ENCODE peak calls at places on chromosomes 2 and 18, in six cellular contexts. H is vagina, U is sigmoid colon, O is adrenal gland, D is IMR-90, P is Peyer's patch. Y is an unnamed sample.

GRCh38 chr2:196967775-196968174 is 41.3 kb upstream of the PGAP1 start:
- DNase-seq in P (no peak), H (no peak), U (no peak), O (no peak), D (no peak), Y (no peak)

GRCh38 chr2:156396126-156396525 is 40.1 kb upstream of the GPD2 start:
- DNase-seq in D (no peak), O (no peak), P (no peak), U (no peak), H (no peak), Y (no peak)

GRCh38 chr2:100056478-100056877 is 85.9 kb downstream of the AFF3 start:
- DNase-seq in P (no peak), H (no peak), U (no peak), D (peak), O (no peak), Y (no peak)

GRCh38 chr2:36452279-36452678 is 96.7 kb downstream of the CRIM1 start:
- DNase-seq in D (peak), H (no peak), U (no peak), O (no peak), P (no peak), Y (no peak)

GRCh38 chr2:135093192-135093591 is 41.1 kb downstream of the RAB3GAP1 start:
- DNase-seq in P (no peak), O (no peak), H (no peak), D (no peak), U (no peak), Y (no peak)

GRCh38 chr2:64913357-64913869 is 75.8 kb upstream of the SLC1A4 start:
- DNase-seq in U (no peak), D (no peak), O (no peak), P (peak), H (no peak), Y (no peak)

GRCh38 chr2:47402555-47402804 is 476 bp upstream of the MSH2 start:
- DNase-seq in H (no peak), U (no peak), O (no peak), D (peak), P (no peak), Y (no peak)

GRCh38 chr2:10939058-10939457 is 27.3 kb downstream of the KCNF1 start:
- DNase-seq in P (no peak), O (no peak), U (no peak), D (no peak), H (no peak), Y (no peak)

GRCh38 chr2:178069551-178069950 is 3.0 kb downstream of the PDE11A start:
- DNase-seq in P (no peak), U (no peak), D (no peak), H (no peak), O (no peak), Y (no peak)

GRCh38 chr2:28842042-28842441 is 28.1 kb downstream of the TRMT61B start:
- DNase-seq in U (no peak), D (no peak), O (no peak), P (no peak), H (no peak), Y (no peak)

GRCh38 chr2:240519396-240520142 is 38.2 kb downstream of the ANKMY1 start:
- DNase-seq in H (peak), D (peak), P (no peak), O (no peak), U (no peak), Y (no peak)

GRCh38 chr2:96083064-96083889 is 33.1 kb downstream of the ADRA2B start:
- DNase-seq in O (peak), D (no peak), U (no peak), P (no peak), H (peak), Y (peak)

GRCh38 chr2:127174176-127174575 is 45.9 kb downstream of the CYP27C1 start:
- DNase-seq in U (peak), D (peak), O (peak), H (peak), P (no peak), Y (peak)

GRCh38 chr2:60437080-60437765 is 116.2 kb downstream of the BCL11A start:
- DNase-seq in D (no peak), O (no peak), P (no peak), H (no peak), U (no peak), Y (no peak)

GRCh38 chr2:227717687-227718567 is at the start of gene SLC19A3:
- DNase-seq in U (peak), D (peak), P (peak), H (peak), O (peak), Y (peak)

GRCh38 chr2:88187038-88187676 is 17.0 kb downstream of the THNSL2 start:
- DNase-seq in H (no peak), U (peak), P (peak), O (peak), D (peak), Y (peak)

GRCh38 chr18:47321815-47322214 is 70.4 kb upstream of the SKOR2 start:
- DNase-seq in U (no peak), O (no peak), P (no peak), D (no peak), H (no peak), Y (no peak)

GRCh38 chr18:58820251-58820650 is 44.4 kb upstream of the ZNF532 start:
- DNase-seq in H (no peak), P (no peak), O (no peak), U (no peak), D (no peak), Y (no peak)

GRCh38 chr2:179614121-179614520 is 247.3 kb downstream of the ZNF385B start:
- DNase-seq in H (no peak), U (no peak), O (no peak), P (no peak), D (peak), Y (no peak)

GRCh38 chr2:125227843-125228392 is 1202.8 kb downstream of the CNTNAP5 start:
- DNase-seq in H (no peak), D (no peak), O (no peak), U (no peak), P (no peak), Y (no peak)

GRCh38 chr2:215717627-215718412 is 282.0 kb upstream of the FN1 start:
- DNase-seq in O (no peak), H (no peak), P (no peak), U (no peak), D (no peak), Y (no peak)

GRCh38 chr2:11796190-11797171 is 50.0 kb downstream of the LPIN1 start:
- DNase-seq in P (no peak), D (peak), O (no peak), H (peak), U (no peak), Y (no peak)

GRCh38 chr2:69459936-69460335 is 22.7 kb upstream of the NFU1 start:
- DNase-seq in D (no peak), P (no peak), H (no peak), O (no peak), U (no peak), Y (no peak)

GRCh38 chr18:52992041-52992440 is 652.0 kb downstream of the DCC start:
- DNase-seq in O (no peak), D (no peak), P (no peak), U (no peak), H (no peak), Y (no peak)

GRCh38 chr2:199922856-199923255 is 11.8 kb downstream of the C2orf69 start:
- DNase-seq in D (no peak), O (no peak), P (no peak), U (no peak), H (no peak), Y (no peak)

GRCh38 chr2:72040629-72041403 is 106.8 kb downstream of the CYP26B1 start:
- DNase-seq in D (no peak), O (no peak), P (no peak), H (no peak), U (no peak), Y (no peak)

GRCh38 chr2:211126256-211126655 is 569.9 kb downstream of the CPS1 start:
- DNase-seq in U (no peak), P (no peak), H (no peak), O (no peak), D (no peak), Y (no peak)

GRCh38 chr2:241330616-241330981 is 14.9 kb downstream of the SEPTIN2 start:
- DNase-seq in D (no peak), U (no peak), H (no peak), O (no peak), P (no peak), Y (no peak)

GRCh38 chr2:135744761-135745314 is 3.2 kb downstream of the UBXN4 start:
- DNase-seq in O (no peak), U (no peak), H (no peak), D (peak), P (no peak), Y (no peak)

GRCh38 chr18:24559474-24560018 is 99.1 kb downstream of the HRH4 start:
- DNase-seq in U (no peak), D (no peak), O (no peak), H (no peak), P (no peak), Y (no peak)

GRCh38 chr2:121189011-121189410 is 96.0 kb downstream of the TFCP2L1 start:
- DNase-seq in H (no peak), D (no peak), P (no peak), U (peak), O (no peak), Y (no peak)

GRCh38 chr2:110674620-110675555 is 3.0 kb downstream of the BUB1 start:
- DNase-seq in U (no peak), D (peak), O (peak), P (peak), H (no peak), Y (no peak)

GRCh38 chr18:8162797-8163196 is 446.4 kb upstream of the RAB12 start:
- DNase-seq in O (no peak), P (no peak), U (peak), D (no peak), H (no peak), Y (no peak)

GRCh38 chr2:10041711-10042110 is 1.6 kb upstream of the KLF11 start:
- DNase-seq in U (peak), H (no peak), D (no peak), O (no peak), P (no peak), Y (peak)

GRCh38 chr2:223500690-223501089 is 101.5 kb downstream of the SCG2 start:
- DNase-seq in H (no peak), P (no peak), U (no peak), O (no peak), D (no peak), Y (no peak)

GRCh38 chr2:128329607-128330006 is 10.9 kb upstream of the HS6ST1 start:
- DNase-seq in D (peak), H (peak), O (no peak), U (no peak), P (no peak), Y (no peak)

GRCh38 chr2:24435391-24436316 is 55.4 kb upstream of the NCOA1 start:
- DNase-seq in U (peak), O (peak), D (peak), H (no peak), P (no peak), Y (peak)

DNA sequence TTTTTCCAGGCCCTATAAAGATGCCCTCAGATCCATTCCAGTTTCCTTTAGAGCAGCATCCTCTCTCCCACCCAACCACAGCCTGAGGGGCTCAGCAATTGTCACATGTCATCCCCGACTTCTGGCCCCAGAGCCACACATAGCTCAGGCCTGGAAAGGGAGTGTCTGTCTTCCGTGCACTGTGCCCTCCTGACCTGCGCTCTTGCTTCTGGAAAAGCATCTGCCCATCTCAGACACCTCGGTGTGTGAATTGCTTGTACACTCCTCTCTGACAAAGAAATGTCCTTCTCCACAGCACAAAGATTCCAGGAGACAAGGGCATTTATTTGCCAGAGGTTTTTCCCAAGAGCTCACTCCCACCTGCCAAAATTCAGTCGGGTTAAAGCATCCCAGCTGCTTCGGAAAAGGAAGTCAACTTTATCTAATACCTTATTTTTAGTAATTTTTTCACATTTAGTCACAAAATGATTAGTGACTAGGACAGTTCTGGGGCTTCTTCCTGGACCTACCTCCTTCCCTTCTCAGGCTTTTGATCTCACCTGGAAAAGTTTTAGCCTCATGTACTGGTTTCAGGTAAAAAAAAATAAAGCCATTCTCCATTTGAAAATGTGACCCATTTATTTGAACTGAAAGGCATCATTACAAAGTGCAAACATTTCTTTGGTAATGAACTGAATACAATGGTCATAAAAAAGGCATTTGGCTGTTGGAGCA is 112.9 kb downstream of the PXDN start:
- DNase-seq in U (peak), P (no peak), O (no peak), D (no peak), H (no peak), Y (no peak)
- H3K27ac ChIP-seq in U (no peak), P (no peak), O (no peak), D (peak), H (no peak), Y (no peak)

DNA sequence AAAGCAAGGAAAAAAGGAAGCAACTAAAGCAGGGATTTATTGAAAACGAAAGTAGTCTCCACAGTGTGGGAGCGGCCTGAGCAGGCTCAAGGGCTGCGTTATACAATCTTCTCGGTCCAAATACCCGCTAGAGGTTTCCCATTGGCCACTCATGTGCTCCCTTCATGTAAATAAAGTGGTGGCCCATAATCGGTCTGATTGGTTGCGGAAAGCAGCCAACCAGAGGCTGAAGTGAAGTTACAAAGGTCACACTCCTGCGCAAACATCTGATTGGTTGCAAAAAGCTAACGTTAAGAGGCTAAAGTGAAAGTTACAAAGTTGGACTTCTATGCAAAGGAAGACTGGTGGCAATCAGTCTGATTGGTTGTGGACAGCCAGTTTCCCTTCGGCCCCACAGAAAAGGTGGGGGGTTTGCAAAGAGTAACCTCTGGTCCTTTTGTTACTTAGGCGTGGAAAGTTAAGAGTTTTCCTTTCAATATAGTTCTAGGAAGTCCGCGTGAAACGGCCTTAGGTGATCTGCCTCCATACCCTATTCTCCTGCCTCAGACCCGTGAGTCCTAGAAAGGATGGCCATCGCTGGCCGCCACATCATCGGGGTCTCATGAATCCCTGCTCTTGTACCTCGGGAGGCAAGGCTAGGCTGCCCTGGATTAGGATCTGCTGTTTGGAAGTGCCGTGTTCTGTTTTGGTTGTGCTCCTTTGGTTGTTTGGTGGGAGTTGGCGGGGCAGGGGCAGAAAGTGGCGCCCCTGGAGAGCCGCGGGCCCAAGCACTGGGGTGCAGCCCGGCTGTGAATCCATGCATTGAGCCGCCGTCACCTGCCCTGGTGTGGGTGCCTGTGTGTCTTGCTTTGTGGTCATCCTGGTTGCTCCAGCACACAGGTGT is 80.4 kb upstream of the LDLRAD4 start:
- DNase-seq in O (peak), P (peak), D (peak), U (peak), H (no peak), Y (peak)
- TF ChIP-seq POLR2A in O (no peak), P (peak), D (no peak), U (no peak), H (peak), Y (no peak)

GRCh38 chr2:85771486-85771885 is 17.7 kb downstream of the ATOH8 start:
- DNase-seq in D (no peak), H (no peak), U (no peak), P (no peak), O (no peak), Y (no peak)
- H3K27ac ChIP-seq in D (peak), H (peak), U (peak), P (peak), O (peak), Y (peak)

GRCh38 chr2:42834161-42834560 is 41.8 kb upstream of the HAAO start:
- DNase-seq in U (no peak), H (peak), O (no peak), P (peak), D (no peak), Y (peak)

GRCh38 chr2:42838133-42838532 is 45.8 kb upstream of the HAAO start:
- DNase-seq in D (no peak), P (peak), H (peak), U (no peak), O (no peak), Y (no peak)

GRCh38 chr2:42840141-42840540 is 47.8 kb upstream of the HAAO start:
- DNase-seq in O (no peak), U (no peak), D (no peak), H (peak), P (no peak), Y (peak)

GRCh38 chr2:42832289-42832634 is 39.9 kb upstream of the HAAO start:
- DNase-seq in U (no peak), H (no peak), O (no peak), D (no peak), P (peak), Y (no peak)

GRCh38 chr2:42835577-42836371 is 43.4 kb upstream of the HAAO start:
- DNase-seq in U (peak), D (peak), P (peak), H (peak), O (no peak), Y (peak)
- TF ChIP-seq POLR2A in U (no peak), D (peak), P (no peak), H (no peak), O (no peak), Y (no peak)

GRCh38 chr2:192123847-192124246 is 70.9 kb downstream of the TMEFF2 start:
- DNase-seq in D (peak), U (no peak), P (no peak), O (no peak), H (no peak), Y (no peak)
- H3K27ac ChIP-seq in D (no peak), U (no peak), P (no peak), O (no peak), H (no peak), Y (no peak)

DNA sequence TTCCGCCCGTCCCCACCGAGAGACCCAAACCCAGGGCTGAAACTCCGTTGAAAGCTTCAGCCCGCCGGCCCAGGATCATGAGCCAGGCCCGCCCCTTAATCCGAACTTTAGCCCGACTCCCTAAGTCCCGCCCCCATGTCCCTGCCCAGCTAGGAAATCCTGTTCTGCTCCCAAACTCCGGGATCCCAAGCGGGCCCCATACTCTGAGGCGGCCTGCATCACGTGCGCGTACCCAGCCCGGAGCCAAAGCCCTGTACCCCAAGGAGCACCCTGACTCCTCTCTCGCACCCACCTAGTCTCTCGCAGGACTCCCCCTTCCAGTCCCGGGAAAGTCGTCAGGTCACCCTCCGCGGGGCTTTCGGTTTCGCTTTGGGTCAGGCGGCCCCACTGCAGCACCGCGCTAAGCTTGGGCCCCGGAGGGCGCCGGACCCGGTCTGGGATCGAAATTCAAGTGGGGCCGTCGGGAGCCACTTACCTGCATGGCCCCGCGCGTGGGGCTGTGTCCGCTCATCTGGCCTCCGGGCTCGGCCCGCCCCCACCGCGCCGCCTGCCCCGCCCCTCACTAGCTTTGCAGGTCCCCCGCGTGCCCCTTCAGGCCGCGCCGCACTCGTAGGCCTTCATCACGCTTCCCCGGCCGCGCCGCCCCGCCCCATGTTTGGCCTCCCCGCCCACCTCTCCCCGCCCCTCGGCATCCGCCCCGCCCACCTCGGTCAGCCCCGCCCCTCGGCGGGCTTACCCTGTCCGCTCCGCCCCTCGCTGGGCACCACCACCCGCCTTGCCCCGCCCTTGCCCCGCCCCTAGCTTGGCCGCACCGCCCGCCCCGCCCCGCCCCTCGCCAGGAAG is at the start of gene DNPEP:
- DNase-seq in D (peak), H (peak), U (peak), P (peak), O (peak), Y (peak)
- TF ChIP-seq POLR2A in D (peak), H (no peak), U (peak), P (peak), O (peak), Y (peak)

GRCh38 chr2:20027260-20027677 is 14.8 kb upstream of the MATN3 start:
- DNase-seq in U (no peak), P (no peak), H (no peak), D (no peak), O (no peak), Y (no peak)
- H3K27ac ChIP-seq in U (peak), P (peak), H (no peak), D (no peak), O (peak), Y (no peak)

GRCh38 chr18:76875390-76876330 is 53.3 kb downstream of the ZNF236 start:
- DNase-seq in P (no peak), U (no peak), O (no peak), H (no peak), D (peak), Y (no peak)
- TF ChIP-seq POLR2A in P (no peak), U (no peak), O (no peak), H (no peak), D (no peak), Y (no peak)